ENCODE peak calls at places on chromosomes 16 and 17, in four cellular contexts. Z is GM12878, O is K562, M is HepG2. R is an unnamed sample.

GRCh38 chr17:79800325-79801155 is 3.7 kb upstream of the CBX8 start:
- DNase-seq in Z (no peak), O (no peak), M (no peak), R (peak)

GRCh38 chr16:59573528-59574271 is 839.6 kb upstream of the GOT2 start:
- DNase-seq in M (no peak), O (no peak), Z (no peak), R (no peak)

GRCh38 chr16:70685938-70686375 is at the start of gene MTSS2:
- DNase-seq in Z (no peak), M (peak), O (peak), R (peak)

GRCh38 chr17:50564916-50565315 is 4.4 kb downstream of the CACNA1G start:
- DNase-seq in O (no peak), Z (no peak), M (no peak), R (no peak)

GRCh38 chr17:31802502-31802901 is 56.5 kb downstream of the COPRS start:
- DNase-seq in O (peak), Z (no peak), M (no peak), R (no peak)

GRCh38 chr16:14668556-14669223 is 25.4 kb downstream of the PLA2G10 start:
- DNase-seq in O (no peak), Z (no peak), M (no peak), R (no peak)

GRCh38 chr17:65265276-65265675 is 128.1 kb downstream of the RGS9 start:
- DNase-seq in O (no peak), M (no peak), Z (no peak), R (no peak)

GRCh38 chr17:74923538-74924249 is 379 bp upstream of the OTOP2 start:
- DNase-seq in O (peak), Z (no peak), M (no peak), R (peak)

GRCh38 chr16:4692460-4693295 is 684 bp upstream of the NUDT16L1 start:
- DNase-seq in M (no peak), O (no peak), Z (no peak), R (no peak)

GRCh38 chr16:88479795-88480760 is 27.0 kb downstream of the ZFPM1 start:
- DNase-seq in O (no peak), Z (no peak), M (no peak), R (no peak)

GRCh38 chr17:8226536-8227237 is 16.3 kb upstream of the AURKB start:
- DNase-seq in Z (peak), M (no peak), O (peak), R (peak)

GRCh38 chr17:35743911-35744328 is 9.1 kb downstream of the GAS2L2 start:
- DNase-seq in O (peak), M (no peak), Z (no peak), R (peak)

GRCh38 chr17:76909971-76910760 is 42.0 kb downstream of the MGAT5B start:
- DNase-seq in Z (no peak), M (peak), O (peak), R (peak)

GRCh38 chr16:15950869-15951268 is 1.5 kb downstream of the ABCC1 start:
- DNase-seq in O (no peak), M (no peak), Z (no peak), R (no peak)

GRCh38 chr16:83187404-83187803 is 560.6 kb downstream of the CDH13 start:
- DNase-seq in M (no peak), Z (no peak), O (no peak), R (no peak)

GRCh38 chr16:80372341-80372740 is 168.5 kb upstream of the DYNLRB2 start:
- DNase-seq in O (no peak), M (no peak), Z (no peak), R (no peak)

GRCh38 chr17:77959926-77960521 is 1.5 kb downstream of the TNRC6C start:
- DNase-seq in O (no peak), M (no peak), Z (no peak), R (no peak)

GRCh38 chr16:69463876-69464275 is 39.5 kb downstream of the CYB5B start:
- DNase-seq in M (no peak), Z (no peak), O (no peak), R (no peak)

GRCh38 chr17:45145035-45145389 is 3.3 kb upstream of the HEXIM1 start:
- DNase-seq in Z (no peak), O (no peak), M (no peak), R (no peak)

GRCh38 chr17:64180089-64180488 is 50.1 kb upstream of the ERN1 start:
- DNase-seq in Z (no peak), M (no peak), O (no peak), R (no peak)

GRCh38 chr17:44960654-44961053 is 7.4 kb downstream of the C1QL1 start:
- DNase-seq in M (no peak), Z (no peak), O (no peak), R (no peak)

DNA sequence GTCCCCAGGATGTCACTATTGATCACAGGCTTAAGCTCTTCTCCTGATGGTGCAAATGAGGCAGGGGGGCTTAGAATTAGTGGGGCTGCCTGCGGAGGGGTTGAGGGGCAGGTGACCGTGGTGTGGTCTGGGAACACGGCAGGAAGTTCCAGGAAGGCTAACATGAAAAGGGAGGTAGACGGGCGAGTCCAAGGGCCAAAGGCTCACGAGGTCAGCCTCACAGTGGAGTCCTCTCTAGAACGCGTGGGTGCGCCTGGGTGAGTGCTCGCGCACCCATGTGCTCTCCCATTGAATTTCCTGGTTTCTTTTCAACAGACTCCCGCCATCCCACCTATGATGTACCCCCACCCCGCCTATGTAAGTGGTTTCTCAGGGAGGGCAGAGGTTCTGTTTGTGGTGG is 15.2 kb downstream of the LGALS9 start:
- DNase-seq in O (no peak), M (no peak), Z (no peak), R (no peak)
- TF ChIP-seq MAX in O (no peak), M (peak), Z (no peak), R (no peak)

GRCh38 chr16:73028263-73028662 is 19.7 kb downstream of the ZFHX3 start:
- DNase-seq in O (no peak), M (no peak), Z (no peak), R (no peak)

GRCh38 chr16:73027655-73028220 is 20.2 kb downstream of the ZFHX3 start:
- DNase-seq in Z (no peak), O (no peak), M (no peak), R (no peak)

GRCh38 chr16:73025506-73026131 is 22.3 kb downstream of the ZFHX3 start:
- DNase-seq in M (no peak), Z (no peak), O (no peak), R (no peak)

GRCh38 chr16:73028721-73029361 is 19.1 kb downstream of the ZFHX3 start:
- DNase-seq in Z (no peak), M (no peak), O (no peak), R (no peak)

DNA sequence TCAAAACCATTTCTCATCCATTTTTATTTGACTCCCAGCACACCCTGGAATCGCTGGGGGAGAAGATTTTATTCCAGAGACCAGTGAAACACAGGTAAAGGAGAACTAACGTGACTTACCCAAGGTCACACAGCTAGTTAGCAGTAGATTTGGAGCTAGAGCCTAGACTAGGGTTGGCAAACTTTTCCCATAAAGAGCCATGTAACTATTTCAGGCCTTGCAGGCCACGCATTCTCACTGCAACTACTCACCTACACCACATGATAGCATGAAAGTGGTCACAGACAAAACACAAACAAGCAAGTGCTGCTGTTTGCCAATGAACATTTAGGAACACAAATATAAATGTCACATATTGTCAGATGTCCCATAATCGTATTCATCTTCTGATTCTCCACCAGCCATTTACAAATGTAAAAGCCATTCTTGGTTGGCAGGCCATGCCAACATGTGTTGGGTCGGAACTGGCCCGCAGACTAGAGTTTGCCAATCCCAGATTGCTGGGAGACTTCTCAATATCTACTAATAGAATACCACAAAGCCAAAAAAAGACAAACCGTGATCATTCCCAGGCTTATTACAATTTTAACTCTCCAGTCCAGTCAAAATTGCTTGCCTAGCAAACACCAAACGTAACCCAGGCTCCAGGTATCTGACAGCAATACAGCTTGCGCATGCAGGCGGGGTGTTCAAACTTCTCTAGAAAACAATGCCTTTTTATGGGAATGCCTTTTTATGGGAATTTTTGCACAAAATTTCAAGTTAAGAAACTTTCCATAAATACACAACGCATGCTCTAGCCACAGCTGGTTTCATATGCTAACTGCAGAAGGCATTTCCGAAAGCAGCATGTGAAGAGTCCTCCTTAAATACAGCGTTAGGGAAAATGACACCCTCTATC is 20.9 kb downstream of the ZFHX3 start:
- DNase-seq in Z (no peak), M (no peak), O (no peak), R (no peak)
- TF ChIP-seq ETV6 in Z (no peak), M (no peak), O (no peak), R (no peak)

DNA sequence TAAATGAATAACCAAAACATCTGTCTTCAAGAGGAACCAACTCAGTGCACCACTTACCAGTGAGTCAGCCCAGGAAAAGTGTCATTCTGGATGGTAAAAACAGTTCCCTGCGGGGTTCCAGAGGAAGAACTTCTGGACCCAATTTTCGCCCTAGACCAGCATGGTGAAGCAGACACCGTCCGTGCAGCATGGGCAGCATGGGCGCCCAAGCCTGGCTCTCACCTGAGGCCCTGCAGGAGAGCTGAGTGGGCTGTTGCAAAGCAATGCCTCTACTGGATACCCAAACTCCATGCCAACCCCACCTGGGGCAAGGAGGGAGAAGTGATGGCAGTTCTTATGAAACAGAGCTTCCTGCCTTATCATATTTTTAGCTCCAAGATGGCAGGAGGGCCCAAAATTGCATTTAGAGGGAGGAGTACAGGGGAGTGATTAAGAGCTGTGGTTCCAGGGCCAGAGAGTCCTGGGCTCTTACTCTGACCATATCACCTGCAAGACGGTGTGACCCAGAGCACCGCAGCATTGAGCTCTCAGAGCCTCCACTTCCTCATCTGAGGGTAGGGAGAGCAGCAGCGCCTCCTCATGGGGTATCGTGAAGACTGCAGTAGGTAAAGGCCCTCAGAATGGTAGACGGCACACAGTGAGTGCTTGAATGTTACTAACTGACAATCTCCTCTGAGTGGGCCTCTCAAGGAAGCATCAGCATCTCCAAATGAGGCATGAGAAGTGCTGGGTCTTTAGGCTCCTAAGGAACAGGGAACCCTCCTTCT is 16.6 kb upstream of the INPP5K start:
- DNase-seq in Z (no peak), M (no peak), O (peak), R (peak)
- TF ChIP-seq MAX in Z (no peak), M (no peak), O (no peak), R (no peak)

DNA sequence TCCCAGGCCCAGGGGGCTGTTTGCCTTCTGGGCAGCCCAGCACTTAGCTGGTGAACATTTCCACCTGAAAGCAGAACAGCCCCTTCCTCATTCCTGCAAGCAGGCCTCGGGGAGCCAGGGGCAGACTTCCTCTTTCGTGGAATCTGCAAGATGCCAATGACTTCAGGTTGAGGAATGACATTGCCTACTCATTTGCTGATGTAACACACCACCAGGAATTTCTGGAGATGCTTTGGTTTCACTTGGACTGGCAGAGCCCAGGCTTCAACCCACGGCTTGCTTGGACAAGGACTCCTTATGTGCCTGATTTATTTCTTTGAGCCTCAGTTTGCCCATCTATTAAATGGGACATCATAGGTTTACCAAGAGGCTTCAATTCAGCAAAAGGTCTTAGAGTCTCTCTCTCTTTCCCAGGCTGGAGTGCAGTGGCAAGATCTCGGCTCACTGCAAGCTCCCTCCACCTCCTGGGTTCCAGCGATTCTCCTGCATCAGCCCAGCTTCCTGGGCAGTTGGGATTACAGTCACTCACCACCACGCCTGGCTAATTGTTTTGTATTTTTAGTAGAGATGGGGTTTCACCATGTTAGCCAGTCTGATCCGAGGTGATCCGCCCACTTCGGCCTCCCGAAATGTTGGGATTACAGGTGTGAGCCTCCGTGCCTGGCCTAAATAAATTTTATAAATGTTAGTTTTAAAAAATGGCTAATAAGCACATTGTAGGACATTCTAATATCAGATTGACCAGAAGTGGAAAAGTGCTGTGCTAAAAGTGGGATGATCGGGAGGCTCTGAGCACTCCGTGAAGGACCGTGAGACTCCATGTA is 874 bp upstream of the NLRP1 start:
- DNase-seq in M (no peak), O (no peak), Z (no peak), R (no peak)
- TF ChIP-seq ETV6 in M (no peak), O (no peak), Z (no peak), R (no peak)

GRCh38 chr17:69733171-69734014 is 318.9 kb downstream of the MAP2K6 start:
- DNase-seq in Z (no peak), M (no peak), O (no peak), R (no peak)
- TF ChIP-seq MAX in Z (no peak), M (no peak), O (no peak), R (no peak)

GRCh38 chr16:67207857-67208524 is 9.1 kb downstream of the ELMO3 start:
- DNase-seq in M (no peak), O (no peak), Z (no peak), R (no peak)

GRCh38 chr16:67209565-67209964 is 10.6 kb downstream of the ELMO3 start:
- DNase-seq in M (no peak), Z (no peak), O (no peak), R (no peak)

GRCh38 chr16:67206838-67207115 is 7.8 kb downstream of the ELMO3 start:
- DNase-seq in Z (no peak), O (no peak), M (no peak), R (no peak)

GRCh38 chr16:67207116-67207856 is 8.4 kb downstream of the ELMO3 start:
- DNase-seq in O (no peak), Z (no peak), M (no peak), R (no peak)

GRCh38 chr16:67208525-67208896 is 9.6 kb downstream of the ELMO3 start:
- DNase-seq in O (no peak), M (no peak), Z (no peak), R (no peak)
- TF ChIP-seq ETV6 in O (no peak), M (no peak), Z (no peak), R (no peak)

GRCh38 chr16:56450275-56450889 is 750 bp downstream of the NUDT21 start:
- DNase-seq in Z (no peak), M (no peak), O (peak), R (no peak)
- TF ChIP-seq MAX in Z (no peak), M (no peak), O (no peak), R (peak)